ENCODE peak calls at places on chromosomes 5 and 9, in four cellular contexts. O is DMS153, R is SK-N-SH, H is T-cell. L is an unnamed sample.

GRCh38 chr5:134133213-134133994 is 18.9 kb downstream of the TCF7 start:
- DNase-seq in R (no peak), H (no peak), O (no peak), L (no peak)

GRCh38 chr5:9546973-9547947 is 1.4 kb upstream of the SEMA5A start:
- DNase-seq in O (no peak), H (no peak), R (no peak), L (peak)

GRCh38 chr5:141753971-141754713 is 72.1 kb upstream of the ARAP3 start:
- DNase-seq in R (no peak), O (no peak), H (no peak), L (peak)

GRCh38 chr5:168262042-168262743 is 29.3 kb upstream of the WWC1 start:
- DNase-seq in R (no peak), H (no peak), O (no peak), L (no peak)

GRCh38 chr5:42718591-42718990 is 38.0 kb upstream of the CCDC152 start:
- DNase-seq in H (no peak), O (no peak), R (no peak), L (peak)

GRCh38 chr5:57839025-57839424 is 356.4 kb upstream of the ACTBL2 start:
- DNase-seq in H (no peak), O (no peak), R (no peak), L (no peak)

GRCh38 chr9:134965851-134966250 is 48.1 kb upstream of the FCN1 start:
- DNase-seq in R (no peak), O (no peak), H (no peak), L (no peak)

GRCh38 chr5:58393716-58394115 is 66.2 kb downstream of the PLK2 start:
- DNase-seq in O (no peak), H (no peak), R (no peak), L (no peak)

GRCh38 chr5:85967681-85968080 is 650.1 kb upstream of the COX7C start:
- DNase-seq in R (no peak), O (no peak), H (no peak), L (no peak)

L was measured in astrocyte of the spinal cord.